ENCODE peak calls at places on chromosome 3, in five cellular contexts. T is T follicular helper cell, I is GM13976, O is iris pigment epithelial cell, X is DMS 273 treated with DMSO at 0.1 percent for 48 hours. E is an unnamed sample.

GRCh38 chr3:113536627-113537101 is 4.3 kb downstream of the SIDT1 start:
- DNase-seq in T (no peak), I (no peak), O (peak), X (peak), E (no peak)

GRCh38 chr3:4934050-4934449 is 45.2 kb upstream of the BHLHE40 start:
- DNase-seq in T (no peak), I (no peak), O (no peak), X (no peak), E (no peak)

GRCh38 chr3:186909078-186909853 is 21.1 kb upstream of the ST6GAL1 start:
- DNase-seq in T (peak), I (no peak), O (no peak), X (no peak), E (no peak)

GRCh38 chr3:136296960-136297359 is 46.8 kb downstream of the PCCB start:
- DNase-seq in T (no peak), I (no peak), O (no peak), X (no peak), E (no peak)

GRCh38 chr3:180680097-180680430 is 775 bp upstream of the CCDC39 start:
- DNase-seq in T (no peak), I (peak), O (peak), X (no peak), E (peak)

GRCh38 chr3:31402118-31402517 is 130.6 kb upstream of the STT3B start:
- DNase-seq in T (no peak), I (no peak), O (no peak), X (no peak), E (no peak)

GRCh38 chr3:171875923-171876412 is 32.8 kb downstream of the TMEM212 start:
- DNase-seq in T (no peak), I (no peak), O (peak), X (no peak), E (no peak)

GRCh38 chr3:14550651-14551611 is 10.8 kb upstream of the GRIP2 start:
- DNase-seq in T (no peak), I (no peak), O (peak), X (no peak), E (no peak)

GRCh38 chr3:24058940-24059705 is 114.0 kb downstream of the NR1D2 start:
- DNase-seq in T (no peak), I (no peak), O (no peak), X (no peak), E (no peak)

GRCh38 chr3:50236484-50237132 is 604 bp downstream of the GNAI2 start:
- DNase-seq in T (no peak), I (no peak), O (no peak), X (no peak), E (no peak)

GRCh38 chr3:12679468-12679867 is 15.6 kb upstream of the RAF1 start:
- DNase-seq in T (no peak), I (no peak), O (peak), X (no peak), E (no peak)